ENCODE peak calls at places on chromosomes 11 and 22, in eight cellular contexts. F, N, M, D, P, I, S and U are unnamed samples.

GRCh38 chr11:101567086-101567485 is 16.7 kb downstream of the TRPC6 start:
- DNase-seq in N (no peak), S (no peak), M (no peak), F (no peak), D (no peak), I (no peak), P (no peak), U (no peak)

GRCh38 chr11:130732476-130732875 is 183.8 kb downstream of the SNX19 start:
- DNase-seq in N (no peak), D (no peak), P (peak; percentile 31), F (no peak), M (no peak), S (no peak), I (no peak), U (no peak)

GRCh38 chr11:46006418-46007070 is 84.1 kb downstream of the LARGE2 start:
- DNase-seq in F (peak; percentile 63), N (peak; percentile 41), D (peak; percentile 36), I (peak; percentile 61), P (peak; percentile 87), M (peak; percentile 55), S (peak; percentile 73), U (peak; percentile 43)

GRCh38 chr11:113663567-113663966 is 42.5 kb downstream of the TMPRSS5 start:
- DNase-seq in N (no peak), I (no peak), D (no peak), M (no peak), P (no peak), S (no peak), F (no peak), U (no peak)

GRCh38 chr11:24249921-24250320 is 246.9 kb upstream of the LUZP2 start:
- DNase-seq in N (no peak), P (no peak), M (no peak), I (no peak), F (no peak), S (no peak), D (no peak), U (no peak)

GRCh38 chr11:130457909-130458729 is 9.7 kb downstream of the ADAMTS15 start:
- DNase-seq in P (no peak), D (no peak), S (no peak), M (peak; percentile 22), N (no peak), I (no peak), F (no peak), U (no peak)

GRCh38 chr22:39097098-39098020 is at the start of gene APOBEC3H:
- DNase-seq in S (no peak), M (peak; percentile 21), F (peak; percentile 78), P (no peak), N (no peak), I (no peak), D (peak; percentile 84), U (no peak)

GRCh38 chr11:96217206-96217605 is 125.8 kb downstream of the MAML2 start:
- DNase-seq in D (no peak), N (no peak), P (no peak), M (no peak), F (no peak), I (no peak), S (no peak), U (no peak)

GRCh38 chr11:60194511-60194910 is 11.6 kb upstream of the MS4A6A start:
- DNase-seq in S (no peak), D (no peak), P (no peak), M (no peak), F (no peak), I (no peak), N (no peak), U (no peak)